ENCODE peak calls at places on chromosome 19, in ten cellular contexts. One of them, this sample, is unnamed.

GRCh38 chr19:58563823-58564222 is 5.4 kb upstream of the UBE2M start:
- DNase-seq in AG04450: no peak
- DNase-seq in IMR-90: no peak
- DNase-seq in hepatocyte: no peak
- DNase-seq in kidney epithelial cell: no peak
- DNase-seq in Caco-2: no peak
- DNase-seq in left ventricle myocardium inferior: peak; percentile 8
- DNase-seq in fibroblast of mammary gland: no peak
- DNase-seq in heart right ventricle: no peak
- DNase-seq in GM23248: no peak
- DNase-seq in this sample: no peak

GRCh38 chr19:57334191-57334590 is 13.9 kb downstream of the ZNF543 start:
- DNase-seq in AG04450: no peak
- DNase-seq in IMR-90: peak; percentile 9
- DNase-seq in hepatocyte: peak; percentile 51
- DNase-seq in kidney epithelial cell: no peak
- DNase-seq in Caco-2: no peak
- DNase-seq in left ventricle myocardium inferior: no peak
- DNase-seq in fibroblast of mammary gland: no peak
- DNase-seq in heart right ventricle: no peak
- DNase-seq in GM23248: no peak
- DNase-seq in this sample: no peak

GRCh38 chr19:6590458-6591319 is at the start of gene CD70:
- DNase-seq in AG04450: no peak
- DNase-seq in IMR-90: no peak
- DNase-seq in hepatocyte: no peak
- DNase-seq in kidney epithelial cell: no peak
- DNase-seq in Caco-2: no peak
- DNase-seq in left ventricle myocardium inferior: no peak
- DNase-seq in fibroblast of mammary gland: no peak
- DNase-seq in heart right ventricle: no peak
- DNase-seq in GM23248: peak; percentile 38
- DNase-seq in this sample: no peak

GRCh38 chr19:36136975-36137686 is 2.7 kb upstream of the CAPNS1 start:
- DNase-seq in AG04450: no peak
- DNase-seq in IMR-90: peak; percentile 23
- DNase-seq in hepatocyte: no peak
- DNase-seq in kidney epithelial cell: no peak
- DNase-seq in Caco-2: no peak
- DNase-seq in left ventricle myocardium inferior: peak; percentile 40
- DNase-seq in fibroblast of mammary gland: peak; percentile 42
- DNase-seq in heart right ventricle: peak; percentile 48
- DNase-seq in GM23248: peak; percentile 89
- DNase-seq in this sample: no peak

GRCh38 chr19:41263042-41263849 is 926 bp upstream of the HNRNPUL1 start:
- DNase-seq in AG04450: no peak
- DNase-seq in IMR-90: peak; percentile 96
- DNase-seq in hepatocyte: peak; percentile 80
- DNase-seq in kidney epithelial cell: no peak
- DNase-seq in Caco-2: no peak
- DNase-seq in left ventricle myocardium inferior: peak; percentile 57
- DNase-seq in fibroblast of mammary gland: peak; percentile 90
- DNase-seq in heart right ventricle: peak; percentile 63
- DNase-seq in GM23248: peak; percentile 93
- DNase-seq in this sample: peak; percentile 42

GRCh38 chr19:441213-441823 is 19.5 kb downstream of the SHC2 start:
- DNase-seq in AG04450: no peak
- DNase-seq in IMR-90: no peak
- DNase-seq in hepatocyte: no peak
- DNase-seq in kidney epithelial cell: no peak
- DNase-seq in Caco-2: no peak
- DNase-seq in left ventricle myocardium inferior: no peak
- DNase-seq in fibroblast of mammary gland: no peak
- DNase-seq in heart right ventricle: no peak
- DNase-seq in GM23248: no peak
- DNase-seq in this sample: no peak

GRCh38 chr19:27824108-27824507 is 1388.8 kb downstream of the UQCRFS1 start:
- DNase-seq in AG04450: no peak
- DNase-seq in IMR-90: no peak
- DNase-seq in hepatocyte: no peak
- DNase-seq in kidney epithelial cell: no peak
- DNase-seq in Caco-2: no peak
- DNase-seq in left ventricle myocardium inferior: no peak
- DNase-seq in fibroblast of mammary gland: peak; percentile 23
- DNase-seq in heart right ventricle: no peak
- DNase-seq in GM23248: peak; percentile 8
- DNase-seq in this sample: no peak

GRCh38 chr19:30361721-30362120 is 10.5 kb upstream of the ZNF536 start:
- DNase-seq in AG04450: no peak
- DNase-seq in IMR-90: no peak
- DNase-seq in hepatocyte: no peak
- DNase-seq in kidney epithelial cell: no peak
- DNase-seq in Caco-2: no peak
- DNase-seq in left ventricle myocardium inferior: no peak
- DNase-seq in fibroblast of mammary gland: no peak
- DNase-seq in heart right ventricle: no peak
- DNase-seq in GM23248: no peak
- DNase-seq in this sample: no peak

GRCh38 chr19:39497850-39498261 is 891 bp upstream of the DLL3 start:
- DNase-seq in AG04450: no peak
- DNase-seq in IMR-90: peak; percentile 19
- DNase-seq in hepatocyte: peak; percentile 75
- DNase-seq in kidney epithelial cell: no peak
- DNase-seq in Caco-2: peak; percentile 84
- DNase-seq in left ventricle myocardium inferior: no peak
- DNase-seq in fibroblast of mammary gland: peak; percentile 24
- DNase-seq in heart right ventricle: peak; percentile 49
- DNase-seq in GM23248: peak; percentile 36
- DNase-seq in this sample: no peak

GRCh38 chr19:38351865-38352395 is 16.3 kb downstream of the CATSPERG start:
- DNase-seq in AG04450: no peak
- DNase-seq in IMR-90: no peak
- DNase-seq in hepatocyte: no peak
- DNase-seq in kidney epithelial cell: no peak
- DNase-seq in Caco-2: no peak
- DNase-seq in left ventricle myocardium inferior: no peak
- DNase-seq in fibroblast of mammary gland: no peak
- DNase-seq in heart right ventricle: no peak
- DNase-seq in GM23248: no peak
- DNase-seq in this sample: no peak

GRCh38 chr19:48715681-48716171 is 3.8 kb downstream of the MAMSTR start:
- DNase-seq in AG04450: no peak
- DNase-seq in IMR-90: no peak
- DNase-seq in hepatocyte: peak; percentile 25
- DNase-seq in kidney epithelial cell: no peak
- DNase-seq in Caco-2: no peak
- DNase-seq in left ventricle myocardium inferior: no peak
- DNase-seq in fibroblast of mammary gland: peak; percentile 50
- DNase-seq in heart right ventricle: no peak
- DNase-seq in GM23248: peak; percentile 41
- DNase-seq in this sample: no peak

DNA sequence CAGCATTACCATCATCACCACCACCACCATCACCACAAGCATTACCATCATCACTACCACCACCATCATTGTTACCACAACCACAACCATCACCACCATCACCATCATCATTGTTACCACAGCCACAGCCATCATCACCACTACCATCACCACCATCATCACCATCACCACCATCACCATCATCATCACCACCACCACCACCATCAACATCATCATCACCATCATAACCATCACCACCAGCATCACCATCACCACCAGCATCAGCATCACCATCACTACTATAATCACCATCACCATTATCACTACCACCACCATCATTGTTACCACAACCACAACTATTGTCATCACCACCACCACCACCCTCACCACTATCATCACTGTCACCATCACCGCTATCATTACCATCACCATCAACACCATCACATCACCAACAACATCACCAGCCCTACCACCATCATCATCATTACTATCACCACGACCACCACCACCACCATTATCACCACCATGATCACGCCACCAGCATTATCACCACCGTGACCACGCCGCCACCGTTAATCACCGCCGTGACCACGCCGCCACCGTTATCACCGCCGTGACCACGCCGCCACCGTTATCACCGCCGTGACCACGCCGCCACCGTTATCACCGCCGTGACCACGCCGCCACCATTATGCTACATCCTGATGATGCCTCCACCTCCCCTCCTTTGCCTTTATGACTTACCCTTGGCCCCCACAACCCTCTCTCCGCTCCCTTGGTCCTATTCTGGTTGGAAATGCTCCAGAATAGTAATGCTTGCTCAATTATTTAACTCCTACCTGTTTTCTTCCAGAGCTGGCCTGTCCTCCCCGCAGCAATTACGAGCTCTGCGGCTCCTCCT is 10.0 kb upstream of the FXYD3 start:
- DNase-seq in AG04450: no peak
- DNase-seq in IMR-90: no peak
- DNase-seq in hepatocyte: no peak
- DNase-seq in kidney epithelial cell: no peak
- DNase-seq in Caco-2: no peak
- DNase-seq in left ventricle myocardium inferior: no peak
- DNase-seq in fibroblast of mammary gland: no peak
- DNase-seq in heart right ventricle: no peak
- DNase-seq in GM23248: no peak
- DNase-seq in this sample: no peak
- H3K4me3 ChIP-seq in AG04450: no peak overlapping the region
- H3K4me3 ChIP-seq in IMR-90: no peak overlapping the region
- H3K4me3 ChIP-seq in hepatocyte: no peak overlapping the region
- H3K4me3 ChIP-seq in kidney epithelial cell: no peak overlapping the region
- H3K4me3 ChIP-seq in Caco-2: no peak overlapping the region
- H3K4me3 ChIP-seq in left ventricle myocardium inferior: no peak overlapping the region
- H3K4me3 ChIP-seq in fibroblast of mammary gland: no peak overlapping the region
- H3K4me3 ChIP-seq in heart right ventricle: no peak overlapping the region
- H3K4me3 ChIP-seq in GM23248: no peak overlapping the region
- H3K4me3 ChIP-seq in this sample: no peak overlapping the region

DNA sequence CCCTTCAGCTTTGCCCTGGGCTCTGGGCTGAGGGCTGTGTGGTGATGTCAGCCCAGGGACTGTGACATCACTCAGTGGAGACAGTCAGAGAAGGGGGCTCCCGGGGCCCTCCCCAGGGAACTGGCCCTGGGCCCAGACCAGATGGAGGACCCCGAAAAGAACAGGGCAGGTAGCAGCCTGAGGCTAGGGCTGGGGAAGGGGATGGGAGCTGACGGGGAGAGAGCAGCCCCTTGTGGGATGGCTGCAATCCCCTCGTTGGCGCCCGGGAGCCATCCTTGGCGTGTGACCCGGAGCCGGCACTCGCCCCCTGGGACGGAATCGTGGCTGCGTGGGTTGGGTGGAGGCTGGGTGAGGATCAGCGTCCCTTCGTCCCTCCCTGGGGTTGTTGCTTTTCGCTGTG is 13.6 kb downstream of the CSNK1G2 start:
- DNase-seq in AG04450: no peak
- DNase-seq in IMR-90: no peak
- DNase-seq in hepatocyte: no peak
- DNase-seq in kidney epithelial cell: no peak
- DNase-seq in Caco-2: no peak
- DNase-seq in left ventricle myocardium inferior: no peak
- DNase-seq in fibroblast of mammary gland: no peak
- DNase-seq in heart right ventricle: no peak
- DNase-seq in GM23248: no peak
- DNase-seq in this sample: no peak
- H3K4me3 ChIP-seq in AG04450: no peak overlapping the region
- H3K4me3 ChIP-seq in IMR-90: no peak overlapping the region
- H3K4me3 ChIP-seq in hepatocyte: no peak overlapping the region
- H3K4me3 ChIP-seq in kidney epithelial cell: no peak overlapping the region
- H3K4me3 ChIP-seq in Caco-2: no peak overlapping the region
- H3K4me3 ChIP-seq in left ventricle myocardium inferior: no peak overlapping the region
- H3K4me3 ChIP-seq in fibroblast of mammary gland: no peak overlapping the region
- H3K4me3 ChIP-seq in heart right ventricle: no peak overlapping the region
- H3K4me3 ChIP-seq in GM23248: no peak overlapping the region
- H3K4me3 ChIP-seq in this sample: no peak overlapping the region

GRCh38 chr19:1925544-1925943 is 15.4 kb upstream of the CSNK1G2 start:
- DNase-seq in AG04450: no peak
- DNase-seq in IMR-90: no peak
- DNase-seq in hepatocyte: no peak
- DNase-seq in kidney epithelial cell: no peak
- DNase-seq in Caco-2: no peak
- DNase-seq in left ventricle myocardium inferior: no peak
- DNase-seq in fibroblast of mammary gland: no peak
- DNase-seq in heart right ventricle: no peak
- DNase-seq in GM23248: no peak
- DNase-seq in this sample: no peak
- H3K4me3 ChIP-seq in AG04450: no peak overlapping the region
- H3K4me3 ChIP-seq in IMR-90: no peak overlapping the region
- H3K4me3 ChIP-seq in hepatocyte: no peak overlapping the region
- H3K4me3 ChIP-seq in kidney epithelial cell: no peak overlapping the region
- H3K4me3 ChIP-seq in Caco-2: no peak overlapping the region
- H3K4me3 ChIP-seq in left ventricle myocardium inferior: no peak overlapping the region
- H3K4me3 ChIP-seq in fibroblast of mammary gland: no peak overlapping the region
- H3K4me3 ChIP-seq in heart right ventricle: no peak overlapping the region
- H3K4me3 ChIP-seq in GM23248: no peak overlapping the region
- H3K4me3 ChIP-seq in this sample: no peak overlapping the region

DNA sequence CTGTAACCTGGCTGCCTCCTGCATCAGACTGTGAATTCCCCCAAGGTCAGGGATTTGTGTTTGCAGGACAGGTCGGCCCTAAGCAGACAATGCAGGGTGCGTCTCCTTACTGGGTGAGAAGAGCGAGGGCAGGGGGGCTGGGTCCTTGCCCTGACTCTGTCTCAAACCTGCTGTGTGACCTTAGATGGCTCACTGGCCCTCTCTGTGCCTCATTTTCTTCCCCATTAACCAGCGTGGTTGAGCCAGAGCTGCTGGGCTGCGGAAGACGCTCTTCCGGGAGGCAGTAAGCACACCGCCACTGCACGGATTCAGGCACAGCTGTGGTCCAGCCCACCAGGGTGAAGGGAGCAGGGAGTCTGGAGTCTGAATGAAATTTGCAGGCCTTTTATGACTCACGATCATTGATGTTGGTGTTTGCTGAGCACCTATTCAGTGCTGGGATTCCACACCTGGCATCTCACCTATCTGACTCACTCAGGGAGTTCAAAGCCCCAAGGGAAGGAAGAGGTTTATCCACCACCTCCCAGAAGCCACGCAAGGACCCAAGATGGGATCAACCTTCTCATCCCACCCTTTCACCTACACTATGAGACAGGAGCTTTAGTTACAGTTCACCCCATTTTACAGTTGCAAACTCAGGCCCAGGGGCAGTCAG is 2.5 kb downstream of the AKT1S1 start:
- DNase-seq in AG04450: no peak
- DNase-seq in IMR-90: no peak
- DNase-seq in hepatocyte: no peak
- DNase-seq in kidney epithelial cell: no peak
- DNase-seq in Caco-2: no peak
- DNase-seq in left ventricle myocardium inferior: no peak
- DNase-seq in fibroblast of mammary gland: no peak
- DNase-seq in heart right ventricle: no peak
- DNase-seq in GM23248: no peak
- DNase-seq in this sample: no peak
- H3K4me3 ChIP-seq in AG04450: peak overlapping the region; percentile 98
- H3K4me3 ChIP-seq in IMR-90: no peak overlapping the region
- H3K4me3 ChIP-seq in hepatocyte: no peak overlapping the region
- H3K4me3 ChIP-seq in kidney epithelial cell: no peak overlapping the region
- H3K4me3 ChIP-seq in Caco-2: no peak overlapping the region
- H3K4me3 ChIP-seq in left ventricle myocardium inferior: peak overlapping the region; percentile 94
- H3K4me3 ChIP-seq in fibroblast of mammary gland: no peak overlapping the region
- H3K4me3 ChIP-seq in heart right ventricle: no peak overlapping the region
- H3K4me3 ChIP-seq in GM23248: peak overlapping the region; percentile 96
- H3K4me3 ChIP-seq in this sample: no peak overlapping the region